ENCODE peak calls at places on chromosomes 7 and 10, in seven cellular contexts. I, O, W, F, A, X and R are unnamed samples.

GRCh38 chr10:131930150-131930549 is 29.3 kb downstream of the PPP2R2D start:
- DNase-seq in I (no peak), O (no peak), W (no peak), F (no peak), A (no peak), X (no peak), R (no peak)

GRCh38 chr10:14742815-14743214 is 31.9 kb downstream of the FAM107B start:
- DNase-seq in I (no peak), O (no peak), W (no peak), F (no peak), A (no peak), X (peak; percentile 51), R (no peak)

GRCh38 chr7:17779381-17779780 is 160.9 kb downstream of the SNX13 start:
- DNase-seq in I (no peak), O (no peak), W (no peak), F (no peak), A (no peak), X (no peak), R (no peak)

GRCh38 chr10:97850446-97850845 is 803 bp downstream of the GOLGA7B start:
- DNase-seq in I (no peak), O (no peak), W (no peak), F (no peak), A (no peak), X (peak; percentile 29), R (no peak)

GRCh38 chr10:7756360-7756992 is 31.3 kb downstream of the KIN start:
- DNase-seq in I (no peak), O (no peak), W (no peak), F (peak; percentile 51), A (no peak), X (peak; percentile 62), R (peak; percentile 15)

GRCh38 chr7:83836028-83836427 is 187.1 kb upstream of the SEMA3E start:
- DNase-seq in I (no peak), O (no peak), W (no peak), F (no peak), A (no peak), X (no peak), R (no peak)

GRCh38 chr10:12780634-12781601 is 220.6 kb downstream of the CCDC3 start:
- DNase-seq in I (no peak), O (no peak), W (peak; percentile 62), F (no peak), A (peak; percentile 42), X (no peak), R (no peak)

GRCh38 chr10:35409094-35409582 is 72.8 kb downstream of the CCNY start:
- DNase-seq in I (no peak), O (peak; percentile 87), W (peak; percentile 53), F (peak; percentile 84), A (peak; percentile 39), X (peak; percentile 78), R (peak; percentile 64)

GRCh38 chr10:114022292-114022691 is 21.4 kb upstream of the ADRB1 start:
- DNase-seq in I (no peak), O (no peak), W (no peak), F (no peak), A (no peak), X (no peak), R (no peak)

GRCh38 chr10:88060762-88061161 is 197.3 kb downstream of the PTEN start:
- DNase-seq in I (no peak), O (no peak), W (no peak), F (no peak), A (no peak), X (no peak), R (no peak)

GRCh38 chr10:65126288-65126687 is 1605.1 kb downstream of the REEP3 start:
- DNase-seq in I (no peak), O (no peak), W (no peak), F (no peak), A (no peak), X (no peak), R (no peak)

GRCh38 chr10:43254881-43255643 is 11.8 kb downstream of the RASGEF1A start:
- DNase-seq in I (no peak), O (no peak), W (no peak), F (no peak), A (no peak), X (no peak), R (no peak)

GRCh38 chr10:124493191-124493936 is 31.7 kb downstream of the LHPP start:
- DNase-seq in I (no peak), O (no peak), W (no peak), F (no peak), A (no peak), X (no peak), R (no peak)

GRCh38 chr10:78886129-78886528 is 182.6 kb upstream of the ZMIZ1 start:
- DNase-seq in I (no peak), O (no peak), W (no peak), F (no peak), A (no peak), X (no peak), R (no peak)

GRCh38 chr7:2691223-2691818 is 3.3 kb downstream of the AMZ1 start:
- DNase-seq in I (no peak), O (no peak), W (no peak), F (no peak), A (no peak), X (no peak), R (no peak)

GRCh38 chr7:2689343-2689847 is 1.4 kb downstream of the AMZ1 start:
- DNase-seq in I (no peak), O (no peak), W (no peak), F (no peak), A (no peak), X (no peak), R (no peak)

GRCh38 chr7:2689951-2690705 is 2.1 kb downstream of the AMZ1 start:
- DNase-seq in I (no peak), O (no peak), W (no peak), F (peak; percentile 47), A (no peak), X (no peak), R (peak; percentile 65)

GRCh38 chr7:2688409-2689342 is 674 bp downstream of the AMZ1 start:
- DNase-seq in I (no peak), O (peak; percentile 21), W (peak; percentile 46), F (peak; percentile 25), A (no peak), X (no peak), R (peak; percentile 44)

DNA sequence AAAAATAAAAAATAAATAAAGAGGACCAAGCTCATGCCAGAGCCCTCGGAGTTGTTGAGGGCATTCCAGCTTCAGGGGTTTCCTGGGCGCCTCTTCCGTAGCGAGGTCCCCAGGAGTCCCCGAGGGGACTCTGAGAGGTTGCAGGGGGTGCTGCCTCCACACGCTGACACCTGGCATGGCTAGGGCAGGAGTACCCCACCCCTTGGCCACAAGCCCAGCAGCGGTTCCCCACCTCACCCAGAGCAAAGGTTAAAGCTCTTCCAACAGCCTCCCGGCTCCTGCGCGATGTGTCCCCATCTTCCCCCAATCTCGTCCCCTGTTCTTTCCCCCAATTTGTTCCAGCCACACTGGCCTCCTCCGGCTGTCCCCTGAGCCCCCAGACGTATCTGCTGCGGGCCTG is 4.5 kb downstream of the AMZ1 start:
- DNase-seq in I (no peak), O (no peak), W (no peak), F (no peak), A (no peak), X (no peak), R (no peak)
- TF ChIP-seq CTCF in I (no peak), O (no peak), W (no peak), F (no peak), A (no peak), X (no peak), R (no peak)

DNA sequence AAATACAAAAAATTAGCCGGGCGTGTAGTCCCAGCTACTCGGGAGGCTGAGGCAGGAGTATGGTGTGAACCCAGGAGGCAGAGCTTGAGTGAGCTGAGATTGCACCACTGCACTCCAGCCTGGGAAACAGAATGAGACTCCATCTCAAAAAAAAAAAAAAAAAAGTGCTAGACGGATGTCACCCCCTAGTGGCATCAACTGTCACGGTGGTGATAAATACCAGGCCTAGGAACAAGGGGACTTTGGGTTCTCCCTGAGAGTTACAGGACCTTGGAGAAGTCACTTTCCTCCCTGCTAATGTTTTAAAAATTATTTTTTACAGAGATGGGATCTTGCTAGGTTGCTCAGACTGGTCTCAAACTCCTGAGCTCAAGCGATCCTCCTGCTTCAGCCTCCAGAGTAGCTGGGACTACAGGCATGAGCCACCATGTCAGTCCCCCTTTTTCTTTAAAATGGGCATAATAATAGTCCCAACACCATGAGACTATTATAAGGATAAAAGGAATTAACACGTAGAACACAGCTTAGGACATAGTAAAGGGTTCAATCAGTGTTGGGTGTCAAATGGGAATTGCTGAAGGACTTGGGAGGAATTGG is 2.6 kb upstream of the TMEM130 start:
- DNase-seq in I (peak; percentile 23), O (no peak), W (no peak), F (peak; percentile 36), A (no peak), X (no peak), R (peak; percentile 16)
- TF ChIP-seq CTCF in I (no peak), O (no peak), W (peak; percentile 26), F (peak; percentile 24), A (peak; percentile 22), X (no peak), R (peak; percentile 75)

GRCh38 chr7:44376429-44377133 is 51.2 kb upstream of the CAMK2B start:
- DNase-seq in I (no peak), O (no peak), W (no peak), F (no peak), A (no peak), X (no peak), R (no peak)

GRCh38 chr7:44378744-44379143 is 53.4 kb upstream of the CAMK2B start:
- DNase-seq in I (no peak), O (peak; percentile 92), W (no peak), F (peak; percentile 96), A (peak; percentile 71), X (no peak), R (peak; percentile 86)

GRCh38 chr7:44377134-44377463 is 51.7 kb upstream of the CAMK2B start:
- DNase-seq in I (no peak), O (no peak), W (no peak), F (no peak), A (no peak), X (no peak), R (no peak)

GRCh38 chr7:44379366-44380178 is 54.2 kb upstream of the CAMK2B start:
- DNase-seq in I (peak; percentile 52), O (peak; percentile 40), W (no peak), F (peak; percentile 48), A (no peak), X (no peak), R (peak; percentile 25)

GRCh38 chr7:44377681-44378421 is 52.5 kb upstream of the CAMK2B start:
- DNase-seq in I (peak; percentile 51), O (no peak), W (no peak), F (no peak), A (no peak), X (no peak), R (no peak)
- TF ChIP-seq CTCF in I (no peak), O (no peak), W (no peak), F (no peak), A (no peak), X (no peak), R (no peak)

GRCh38 chr10:72601144-72601543 is 24.7 kb downstream of the MICU1 start:
- DNase-seq in I (no peak), O (no peak), W (no peak), F (no peak), A (no peak), X (no peak), R (no peak)

GRCh38 chr10:72598769-72599701 is 26.8 kb downstream of the MICU1 start:
- DNase-seq in I (no peak), O (no peak), W (no peak), F (no peak), A (no peak), X (no peak), R (no peak)

GRCh38 chr10:72595436-72595835 is 30.4 kb downstream of the MICU1 start:
- DNase-seq in I (no peak), O (no peak), W (no peak), F (no peak), A (no peak), X (no peak), R (no peak)

GRCh38 chr10:72593963-72594362 is 31.9 kb downstream of the MICU1 start:
- DNase-seq in I (no peak), O (no peak), W (no peak), F (no peak), A (no peak), X (no peak), R (no peak)

GRCh38 chr10:72597897-72598296 is 28.0 kb downstream of the MICU1 start:
- DNase-seq in I (no peak), O (no peak), W (no peak), F (peak; percentile 32), A (no peak), X (no peak), R (peak; percentile 41)
- TF ChIP-seq CTCF in I (no peak), O (no peak), W (no peak), F (no peak), A (no peak), X (no peak), R (no peak)